ENCODE peak calls at places on chromosome 10, in nine cellular contexts. Y, J, O, N, G, A, T, Z and M are unnamed samples.

GRCh38 chr10:75111367-75111905 is at the start of gene SAMD8:
- DNase-seq in N (peak), A (peak), O (peak), J (peak), T (peak), Z (peak), G (peak), Y (peak), M (peak)

GRCh38 chr10:33115720-33116119 is 157.7 kb upstream of the ITGB1 start:
- DNase-seq in Z (peak), O (no peak), T (no peak), N (no peak), J (no peak), G (no peak), A (peak), Y (no peak), M (no peak)

GRCh38 chr10:15824498-15824897 is 35.8 kb downstream of the MINDY3 start:
- DNase-seq in N (peak), T (no peak), Y (no peak), O (no peak), G (no peak), A (peak), Z (peak), J (no peak), M (peak)

GRCh38 chr10:100970076-100970913 is 991 bp downstream of the SEMA4G start:
- DNase-seq in Z (no peak), N (no peak), T (no peak), Y (peak), O (no peak), J (peak), G (no peak), A (no peak), M (peak)

GRCh38 chr10:839550-840205 is 91.8 kb downstream of the LARP4B start:
- DNase-seq in Z (no peak), N (no peak), O (no peak), G (no peak), T (no peak), A (no peak), Y (no peak), J (no peak), M (no peak)

GRCh38 chr10:122878799-122879338 is 512 bp downstream of the FAM24B start:
- DNase-seq in J (no peak), A (peak), Y (no peak), O (peak), G (no peak), Z (no peak), T (no peak), N (peak), M (peak)

GRCh38 chr10:71080381-71081228 is 131.8 kb upstream of the UNC5B start:
- DNase-seq in J (no peak), G (no peak), Y (no peak), Z (no peak), T (no peak), O (no peak), A (no peak), N (no peak), M (no peak)

GRCh38 chr10:62996925-62997324 is 136.2 kb upstream of the NRBF2 start:
- DNase-seq in A (no peak), Z (no peak), O (no peak), N (no peak), Y (no peak), J (peak), T (no peak), G (no peak), M (no peak)

GRCh38 chr10:93947055-93947454 is 46.7 kb upstream of the PLCE1 start:
- DNase-seq in Y (no peak), O (no peak), Z (peak), N (no peak), A (no peak), T (no peak), G (peak), J (peak), M (no peak)

GRCh38 chr10:35707642-35708425 is 65.7 kb upstream of the FZD8 start:
- DNase-seq in A (peak), G (no peak), O (no peak), Y (no peak), N (no peak), Z (no peak), J (no peak), T (no peak), M (no peak)

GRCh38 chr10:11547111-11547625 is 64.3 kb downstream of the USP6NL start:
- DNase-seq in N (no peak), O (no peak), G (no peak), Y (no peak), J (no peak), A (peak), Z (peak), T (no peak), M (no peak)

GRCh38 chr10:76779163-76779820 is 858.3 kb downstream of the KCNMA1 start:
- DNase-seq in Y (no peak), J (no peak), A (no peak), O (no peak), Z (peak), T (no peak), N (no peak), G (no peak), M (no peak)

GRCh38 chr10:60502621-60503020 is 112.9 kb upstream of the ANK3 start:
- DNase-seq in N (no peak), O (no peak), J (no peak), T (no peak), Y (no peak), G (no peak), A (no peak), Z (no peak), M (no peak)

GRCh38 chr10:84429926-84430520 is 101.6 kb downstream of the CCSER2 start:
- DNase-seq in Z (peak), N (peak), J (peak), A (peak), Y (peak), G (peak), T (no peak), O (no peak), M (peak)

GRCh38 chr10:32367793-32368453 is 21.0 kb upstream of the EPC1 start:
- DNase-seq in A (peak), Z (peak), Y (peak), T (peak), J (peak), G (peak), O (peak), N (peak), M (peak)

GRCh38 chr10:60282771-60283353 is 106.8 kb downstream of the ANK3 start:
- DNase-seq in J (no peak), Y (no peak), Z (peak), G (no peak), O (no peak), A (no peak), N (peak), T (no peak), M (peak)